ENCODE peak calls at places on chromosome 7, in four cellular contexts. One of them, this sample, is unnamed.

GRCh38 chr7:157840913-157841756 is 504.3 kb downstream of the DNAJB6 start:
- DNase-seq in H9: peak
- DNase-seq in neuronal stem cell: peak
- DNase-seq in IMR-90: no peak
- DNase-seq in this sample: no peak

GRCh38 chr7:101986335-101986734 is 168.9 kb downstream of the CUX1 start:
- DNase-seq in H9: no peak
- DNase-seq in neuronal stem cell: no peak
- DNase-seq in IMR-90: peak
- DNase-seq in this sample: peak

GRCh38 chr7:137564677-137565076 is 221.1 kb upstream of the PTN start:
- DNase-seq in H9: peak
- DNase-seq in neuronal stem cell: no peak
- DNase-seq in IMR-90: no peak
- DNase-seq in this sample: no peak

GRCh38 chr7:85508642-85509429 is 322.0 kb upstream of the SEMA3D start:
- DNase-seq in H9: no peak
- DNase-seq in neuronal stem cell: no peak
- DNase-seq in IMR-90: peak
- DNase-seq in this sample: no peak

GRCh38 chr7:27186450-27187157 is 1.6 kb upstream of the HOXA11 start:
- DNase-seq in H9: peak
- DNase-seq in neuronal stem cell: no peak
- DNase-seq in IMR-90: no peak
- DNase-seq in this sample: no peak

GRCh38 chr7:134802762-134803161 is 23.3 kb downstream of the CALD1 start:
- DNase-seq in H9: no peak
- DNase-seq in neuronal stem cell: no peak
- DNase-seq in IMR-90: no peak
- DNase-seq in this sample: no peak

GRCh38 chr7:31073486-31074383 is 21.6 kb downstream of the ADCYAP1R1 start:
- DNase-seq in H9: no peak
- DNase-seq in neuronal stem cell: no peak
- DNase-seq in IMR-90: no peak
- DNase-seq in this sample: no peak

GRCh38 chr7:30171753-30172447 is 37.1 kb downstream of the MTURN start:
- DNase-seq in H9: no peak
- DNase-seq in neuronal stem cell: no peak
- DNase-seq in IMR-90: peak
- DNase-seq in this sample: peak

GRCh38 chr7:20596653-20597052 is 18.8 kb upstream of the ABCB5 start:
- DNase-seq in H9: no peak
- DNase-seq in neuronal stem cell: no peak
- DNase-seq in IMR-90: peak
- DNase-seq in this sample: no peak

GRCh38 chr7:5333121-5334050 is 50.6 kb downstream of the SLC29A4 start:
- DNase-seq in H9: peak
- DNase-seq in neuronal stem cell: no peak
- DNase-seq in IMR-90: no peak
- DNase-seq in this sample: no peak

GRCh38 chr7:2505401-2505800 is 14.2 kb upstream of the LFNG start:
- DNase-seq in H9: no peak
- DNase-seq in neuronal stem cell: no peak
- DNase-seq in IMR-90: no peak
- DNase-seq in this sample: no peak

GRCh38 chr7:21543528-21544302 is 876 bp downstream of the DNAH11 start:
- DNase-seq in H9: no peak
- DNase-seq in neuronal stem cell: peak
- DNase-seq in IMR-90: no peak
- DNase-seq in this sample: peak

GRCh38 chr7:157676001-157676400 is 339.2 kb downstream of the DNAJB6 start:
- DNase-seq in H9: peak
- DNase-seq in neuronal stem cell: no peak
- DNase-seq in IMR-90: no peak
- DNase-seq in this sample: no peak

GRCh38 chr7:29202651-29203069 is 8.1 kb downstream of the CHN2 start:
- DNase-seq in H9: no peak
- DNase-seq in neuronal stem cell: no peak
- DNase-seq in IMR-90: no peak
- DNase-seq in this sample: peak

GRCh38 chr7:74023037-74023436 is 4.9 kb upstream of the ELN start:
- DNase-seq in H9: peak
- DNase-seq in neuronal stem cell: no peak
- DNase-seq in IMR-90: peak
- DNase-seq in this sample: peak

GRCh38 chr7:50470250-50471163 is 20.4 kb upstream of the FIGNL1 start:
- DNase-seq in H9: no peak
- DNase-seq in neuronal stem cell: no peak
- DNase-seq in IMR-90: no peak
- DNase-seq in this sample: no peak

GRCh38 chr7:41478187-41478586 is 224.7 kb downstream of the INHBA start:
- DNase-seq in H9: no peak
- DNase-seq in neuronal stem cell: no peak
- DNase-seq in IMR-90: peak
- DNase-seq in this sample: no peak

GRCh38 chr7:66331883-66332282 is 126.7 kb downstream of the TPST1 start:
- DNase-seq in H9: no peak
- DNase-seq in neuronal stem cell: no peak
- DNase-seq in IMR-90: peak
- DNase-seq in this sample: no peak

GRCh38 chr7:101717986-101718746 is 89.1 kb upstream of the MYL10 start:
- DNase-seq in H9: no peak
- DNase-seq in neuronal stem cell: no peak
- DNase-seq in IMR-90: peak
- DNase-seq in this sample: peak

GRCh38 chr7:70614237-70614984 is 517.5 kb upstream of the GALNT17 start:
- DNase-seq in H9: no peak
- DNase-seq in neuronal stem cell: no peak
- DNase-seq in IMR-90: peak
- DNase-seq in this sample: no peak

GRCh38 chr7:114527589-114527988 is 113.0 kb downstream of the FOXP2 start:
- DNase-seq in H9: no peak
- DNase-seq in neuronal stem cell: no peak
- DNase-seq in IMR-90: no peak
- DNase-seq in this sample: no peak

GRCh38 chr7:54542920-54543539 is 855 bp downstream of the VSTM2A start:
- DNase-seq in H9: peak
- DNase-seq in neuronal stem cell: peak
- DNase-seq in IMR-90: peak
- DNase-seq in this sample: no peak

GRCh38 chr7:114997487-114998404 is 75.9 kb downstream of the MDFIC start:
- DNase-seq in H9: no peak
- DNase-seq in neuronal stem cell: no peak
- DNase-seq in IMR-90: peak
- DNase-seq in this sample: no peak

GRCh38 chr7:113460067-113460466 is 341.7 kb upstream of the SMIM30 start:
- DNase-seq in H9: no peak
- DNase-seq in neuronal stem cell: no peak
- DNase-seq in IMR-90: no peak
- DNase-seq in this sample: no peak

GRCh38 chr7:100118388-100119074 is 627 bp downstream of the TAF6 start:
- DNase-seq in H9: no peak
- DNase-seq in neuronal stem cell: no peak
- DNase-seq in IMR-90: no peak
- DNase-seq in this sample: no peak

GRCh38 chr7:104960741-104961479 is 53.1 kb upstream of the KMT2E start:
- DNase-seq in H9: no peak
- DNase-seq in neuronal stem cell: no peak
- DNase-seq in IMR-90: no peak
- DNase-seq in this sample: peak

GRCh38 chr7:81410471-81411117 is 359.3 kb downstream of the HGF start:
- DNase-seq in H9: no peak
- DNase-seq in neuronal stem cell: no peak
- DNase-seq in IMR-90: no peak
- DNase-seq in this sample: peak

GRCh38 chr7:28688651-28689050 is 269.5 kb downstream of the TRIL start:
- DNase-seq in H9: no peak
- DNase-seq in neuronal stem cell: no peak
- DNase-seq in IMR-90: peak
- DNase-seq in this sample: peak

GRCh38 chr7:131188367-131189339 is 139.0 kb upstream of the MKLN1 start:
- DNase-seq in H9: no peak
- DNase-seq in neuronal stem cell: no peak
- DNase-seq in IMR-90: peak
- DNase-seq in this sample: peak

GRCh38 chr7:130369110-130369711 is 11.1 kb upstream of the CPA1 start:
- DNase-seq in H9: no peak
- DNase-seq in neuronal stem cell: no peak
- DNase-seq in IMR-90: peak
- DNase-seq in this sample: peak

GRCh38 chr7:150420987-150421674 is 29.3 kb upstream of the GIMAP8 start:
- DNase-seq in H9: peak
- DNase-seq in neuronal stem cell: peak
- DNase-seq in IMR-90: peak
- DNase-seq in this sample: peak

GRCh38 chr7:150420242-150420641 is 30.2 kb upstream of the GIMAP8 start:
- DNase-seq in H9: peak
- DNase-seq in neuronal stem cell: no peak
- DNase-seq in IMR-90: no peak
- DNase-seq in this sample: no peak

GRCh38 chr7:150425670-150426069 is 24.8 kb upstream of the GIMAP8 start:
- DNase-seq in H9: peak
- DNase-seq in neuronal stem cell: no peak
- DNase-seq in IMR-90: no peak
- DNase-seq in this sample: no peak

GRCh38 chr7:150417863-150418262 is 32.6 kb upstream of the GIMAP8 start:
- DNase-seq in H9: no peak
- DNase-seq in neuronal stem cell: no peak
- DNase-seq in IMR-90: no peak
- DNase-seq in this sample: no peak

DNA sequence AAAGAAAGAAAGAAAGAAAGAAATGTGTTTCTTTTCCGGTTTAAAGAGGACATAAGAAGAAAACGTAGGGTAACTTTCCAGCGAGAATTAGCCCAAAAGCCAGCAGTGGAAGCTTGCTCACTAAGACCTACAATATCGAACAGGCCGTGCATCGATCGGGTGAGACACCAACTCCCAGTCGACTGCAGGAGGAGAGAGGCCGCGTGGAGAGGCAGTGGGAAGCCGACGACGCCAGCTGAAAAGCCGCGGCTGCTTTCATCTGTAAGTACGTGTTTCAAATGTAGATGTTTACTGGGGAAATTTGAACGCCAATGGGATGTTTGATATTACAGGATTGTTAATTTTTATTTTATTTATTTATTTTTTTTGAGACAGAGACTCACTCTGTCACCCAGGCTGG is 28.6 kb upstream of the GIMAP8 start:
- DNase-seq in H9: peak
- DNase-seq in neuronal stem cell: no peak
- DNase-seq in IMR-90: no peak
- DNase-seq in this sample: no peak
- H2AFZ ChIP-seq in H9: no peak
- H2AFZ ChIP-seq in neuronal stem cell: no peak
- H2AFZ ChIP-seq in IMR-90: no peak
- H2AFZ ChIP-seq in this sample: no peak

GRCh38 chr7:69232445-69233376 is 365.6 kb upstream of the AUTS2 start:
- DNase-seq in H9: peak
- DNase-seq in neuronal stem cell: no peak
- DNase-seq in IMR-90: no peak
- DNase-seq in this sample: no peak

DNA sequence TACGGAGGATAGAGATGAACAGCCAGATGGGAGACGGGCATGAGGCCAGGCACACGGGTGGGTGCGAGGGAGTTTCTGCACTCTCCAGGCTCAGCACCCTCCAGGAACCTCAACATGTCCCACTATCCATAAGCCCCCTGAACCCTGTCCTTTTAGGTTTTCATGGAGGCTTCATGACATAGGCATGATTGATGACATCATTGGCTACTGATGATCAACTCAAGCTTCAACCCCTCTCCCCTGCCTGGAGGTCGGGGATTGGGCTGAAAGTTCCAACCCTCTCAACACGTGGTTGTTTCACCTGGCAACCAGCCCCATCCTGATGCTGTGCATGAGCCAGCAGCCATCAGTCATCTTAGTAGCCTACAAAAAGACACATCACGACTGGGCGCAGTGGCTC is 360.7 kb upstream of the AUTS2 start:
- DNase-seq in H9: no peak
- DNase-seq in neuronal stem cell: no peak
- DNase-seq in IMR-90: no peak
- DNase-seq in this sample: no peak
- H4K8ac ChIP-seq in H9: no peak
- H4K8ac ChIP-seq in neuronal stem cell: no peak
- H4K8ac ChIP-seq in IMR-90: no peak
- H4K8ac ChIP-seq in this sample: no peak

DNA sequence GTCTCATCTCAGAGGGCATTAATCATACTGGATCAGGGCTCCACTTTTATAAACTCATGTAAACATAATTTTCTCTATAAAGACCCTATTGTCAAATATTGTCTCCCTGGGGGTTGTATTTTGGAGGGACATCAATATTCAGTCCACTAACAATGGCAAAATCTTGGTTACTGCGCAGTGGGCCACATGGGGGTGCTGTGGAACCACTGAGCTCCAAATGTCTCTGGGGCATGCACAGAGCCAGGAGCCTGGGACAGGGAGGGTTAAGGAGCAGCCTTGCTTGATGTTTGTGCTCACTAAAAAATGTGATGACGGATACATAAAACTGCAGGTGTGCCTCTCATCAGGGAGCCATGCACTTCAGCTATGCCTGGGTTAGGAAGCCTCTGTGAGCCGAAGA is 62.1 kb upstream of the PRSS58 start:
- DNase-seq in H9: peak
- DNase-seq in neuronal stem cell: no peak
- DNase-seq in IMR-90: no peak
- DNase-seq in this sample: peak
- H2BK120ac ChIP-seq in H9: no peak
- H2BK120ac ChIP-seq in neuronal stem cell: no peak
- H2BK120ac ChIP-seq in IMR-90: no peak
- H2BK120ac ChIP-seq in this sample: no peak

GRCh38 chr7:7432979-7433378 is 102.7 kb downstream of the COL28A1 start:
- DNase-seq in H9: no peak
- DNase-seq in neuronal stem cell: no peak
- DNase-seq in IMR-90: no peak
- DNase-seq in this sample: no peak

GRCh38 chr7:7435978-7436377 is 99.7 kb downstream of the COL28A1 start:
- DNase-seq in H9: no peak
- DNase-seq in neuronal stem cell: no peak
- DNase-seq in IMR-90: no peak
- DNase-seq in this sample: no peak

GRCh38 chr7:7438851-7439250 is 96.8 kb downstream of the COL28A1 start:
- DNase-seq in H9: no peak
- DNase-seq in neuronal stem cell: no peak
- DNase-seq in IMR-90: peak
- DNase-seq in this sample: peak

GRCh38 chr7:7433736-7434260 is 101.9 kb downstream of the COL28A1 start:
- DNase-seq in H9: no peak
- DNase-seq in neuronal stem cell: no peak
- DNase-seq in IMR-90: peak
- DNase-seq in this sample: no peak

DNA sequence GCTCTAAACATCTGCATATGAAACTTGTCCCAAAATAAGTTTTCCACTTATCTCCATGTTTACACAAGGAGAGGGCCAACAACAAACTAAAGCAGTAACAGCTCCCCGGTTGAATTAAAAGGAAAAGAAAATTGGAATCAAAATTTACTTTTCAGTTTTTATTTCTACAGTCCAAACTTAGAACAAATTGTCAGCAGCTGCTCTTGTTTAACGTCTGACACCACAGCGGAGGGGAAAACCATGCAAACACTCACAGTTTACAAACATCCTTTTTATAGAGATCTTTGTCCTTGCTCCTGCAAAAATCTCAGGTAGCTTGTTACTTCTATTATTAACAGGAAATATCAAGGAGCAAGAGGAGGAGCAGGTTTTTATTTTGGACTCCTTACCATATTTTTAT is 101.3 kb downstream of the COL28A1 start:
- DNase-seq in H9: no peak
- DNase-seq in neuronal stem cell: no peak
- DNase-seq in IMR-90: no peak
- DNase-seq in this sample: no peak
- H2AFZ ChIP-seq in H9: no peak
- H2AFZ ChIP-seq in neuronal stem cell: no peak
- H2AFZ ChIP-seq in IMR-90: no peak
- H2AFZ ChIP-seq in this sample: no peak